ENCODE peak calls at places on chromosomes 16 and 17, in seven cellular contexts. One of them, this sample, is unnamed.

GRCh38 chr16:89330177-89330856 is 112.8 kb downstream of the ZNF778 start:
- DNase-seq in pancreas: peak; percentile 73
- DNase-seq in uterus: no peak
- DNase-seq in psoas muscle: no peak
- DNase-seq in RWPE2: peak; percentile 97
- DNase-seq in OCI-LY7: no peak
- DNase-seq in A549: peak; percentile 89
- DNase-seq in this sample: no peak

GRCh38 chr17:44628234-44629188 is 27.8 kb upstream of the MEIOC start:
- DNase-seq in psoas muscle: no peak
- DNase-seq in OCI-LY7: peak; percentile 82
- DNase-seq in A549: no peak
- DNase-seq in pancreas: peak; percentile 73
- DNase-seq in uterus: peak; percentile 20
- DNase-seq in RWPE2: no peak
- DNase-seq in this sample: no peak

GRCh38 chr17:13419676-13420075 is 182.1 kb downstream of the HS3ST3A1 start:
- DNase-seq in OCI-LY7: no peak
- DNase-seq in RWPE2: no peak
- DNase-seq in psoas muscle: no peak
- DNase-seq in A549: no peak
- DNase-seq in pancreas: no peak
- DNase-seq in uterus: no peak
- DNase-seq in this sample: no peak

GRCh38 chr16:65842067-65842466 is 524.4 kb upstream of the CDH5 start:
- DNase-seq in A549: no peak
- DNase-seq in psoas muscle: no peak
- DNase-seq in uterus: no peak
- DNase-seq in OCI-LY7: no peak
- DNase-seq in RWPE2: no peak
- DNase-seq in pancreas: no peak
- DNase-seq in this sample: no peak

GRCh38 chr16:23505180-23505665 is 5.1 kb downstream of the GGA2 start:
- DNase-seq in RWPE2: no peak
- DNase-seq in pancreas: no peak
- DNase-seq in A549: no peak
- DNase-seq in psoas muscle: no peak
- DNase-seq in OCI-LY7: no peak
- DNase-seq in uterus: no peak
- DNase-seq in this sample: no peak

GRCh38 chr16:56108724-56109123 is 82.6 kb upstream of the GNAO1 start:
- DNase-seq in uterus: no peak
- DNase-seq in RWPE2: no peak
- DNase-seq in OCI-LY7: no peak
- DNase-seq in A549: no peak
- DNase-seq in pancreas: no peak
- DNase-seq in psoas muscle: no peak
- DNase-seq in this sample: no peak

GRCh38 chr16:79261461-79261860 is 339.1 kb downstream of the MAF start:
- DNase-seq in psoas muscle: peak; percentile 23
- DNase-seq in A549: peak; percentile 22
- DNase-seq in OCI-LY7: no peak
- DNase-seq in uterus: no peak
- DNase-seq in RWPE2: no peak
- DNase-seq in pancreas: no peak
- DNase-seq in this sample: peak; percentile 66

GRCh38 chr17:41396340-41396739 is 1.1 kb downstream of the KRT31 start:
- DNase-seq in pancreas: no peak
- DNase-seq in uterus: no peak
- DNase-seq in RWPE2: no peak
- DNase-seq in psoas muscle: no peak
- DNase-seq in OCI-LY7: no peak
- DNase-seq in A549: no peak
- DNase-seq in this sample: no peak

GRCh38 chr17:14434506-14434905 is 133.6 kb downstream of the HS3ST3B1 start:
- DNase-seq in uterus: no peak
- DNase-seq in pancreas: no peak
- DNase-seq in RWPE2: no peak
- DNase-seq in psoas muscle: no peak
- DNase-seq in A549: no peak
- DNase-seq in OCI-LY7: peak; percentile 75
- DNase-seq in this sample: no peak

GRCh38 chr16:89841275-89841674 is 13.0 kb downstream of the SPIRE2 start:
- DNase-seq in uterus: no peak
- DNase-seq in RWPE2: no peak
- DNase-seq in OCI-LY7: peak; percentile 44
- DNase-seq in psoas muscle: no peak
- DNase-seq in A549: no peak
- DNase-seq in pancreas: no peak
- DNase-seq in this sample: peak; percentile 38

GRCh38 chr17:2192367-2193028 is 111.1 kb downstream of the SMG6 start:
- DNase-seq in uterus: no peak
- DNase-seq in RWPE2: peak; percentile 82
- DNase-seq in psoas muscle: peak; percentile 32
- DNase-seq in OCI-LY7: peak; percentile 66
- DNase-seq in A549: peak; percentile 76
- DNase-seq in pancreas: no peak
- DNase-seq in this sample: no peak

GRCh38 chr16:67269766-67270165 is 9.6 kb upstream of the PLEKHG4 start:
- DNase-seq in psoas muscle: no peak
- DNase-seq in A549: no peak
- DNase-seq in OCI-LY7: no peak
- DNase-seq in uterus: no peak
- DNase-seq in RWPE2: peak; percentile 44
- DNase-seq in pancreas: peak; percentile 3
- DNase-seq in this sample: no peak

GRCh38 chr17:7932483-7932891 is 481 bp downstream of the CNTROB start:
- DNase-seq in RWPE2: no peak
- DNase-seq in pancreas: no peak
- DNase-seq in psoas muscle: peak; percentile 19
- DNase-seq in A549: peak; percentile 51
- DNase-seq in OCI-LY7: peak; percentile 49
- DNase-seq in uterus: peak; percentile 34
- DNase-seq in this sample: no peak

GRCh38 chr16:14510939-14511797 is 118.9 kb downstream of the PARN start:
- DNase-seq in A549: peak; percentile 69
- DNase-seq in OCI-LY7: no peak
- DNase-seq in pancreas: no peak
- DNase-seq in psoas muscle: no peak
- DNase-seq in uterus: no peak
- DNase-seq in RWPE2: no peak
- DNase-seq in this sample: no peak

GRCh38 chr17:68103148-68103547 is 67.6 kb downstream of the KPNA2 start:
- DNase-seq in pancreas: no peak
- DNase-seq in psoas muscle: no peak
- DNase-seq in A549: no peak
- DNase-seq in uterus: no peak
- DNase-seq in RWPE2: no peak
- DNase-seq in OCI-LY7: no peak
- DNase-seq in this sample: no peak

GRCh38 chr17:68100000-68100641 is 64.6 kb downstream of the KPNA2 start:
- DNase-seq in A549: no peak
- DNase-seq in uterus: no peak
- DNase-seq in pancreas: no peak
- DNase-seq in psoas muscle: no peak
- DNase-seq in RWPE2: no peak
- DNase-seq in OCI-LY7: no peak
- DNase-seq in this sample: no peak

GRCh38 chr17:68106085-68106484 is 70.5 kb downstream of the KPNA2 start:
- DNase-seq in pancreas: no peak
- DNase-seq in uterus: no peak
- DNase-seq in psoas muscle: no peak
- DNase-seq in OCI-LY7: no peak
- DNase-seq in A549: no peak
- DNase-seq in RWPE2: no peak
- DNase-seq in this sample: no peak

GRCh38 chr17:68101075-68101991 is 65.8 kb downstream of the KPNA2 start:
- DNase-seq in OCI-LY7: peak; percentile 75
- DNase-seq in A549: peak; percentile 97
- DNase-seq in RWPE2: peak; percentile 97
- DNase-seq in uterus: peak; percentile 95
- DNase-seq in psoas muscle: peak; percentile 97
- DNase-seq in pancreas: peak; percentile 97
- DNase-seq in this sample: peak; percentile 96

DNA sequence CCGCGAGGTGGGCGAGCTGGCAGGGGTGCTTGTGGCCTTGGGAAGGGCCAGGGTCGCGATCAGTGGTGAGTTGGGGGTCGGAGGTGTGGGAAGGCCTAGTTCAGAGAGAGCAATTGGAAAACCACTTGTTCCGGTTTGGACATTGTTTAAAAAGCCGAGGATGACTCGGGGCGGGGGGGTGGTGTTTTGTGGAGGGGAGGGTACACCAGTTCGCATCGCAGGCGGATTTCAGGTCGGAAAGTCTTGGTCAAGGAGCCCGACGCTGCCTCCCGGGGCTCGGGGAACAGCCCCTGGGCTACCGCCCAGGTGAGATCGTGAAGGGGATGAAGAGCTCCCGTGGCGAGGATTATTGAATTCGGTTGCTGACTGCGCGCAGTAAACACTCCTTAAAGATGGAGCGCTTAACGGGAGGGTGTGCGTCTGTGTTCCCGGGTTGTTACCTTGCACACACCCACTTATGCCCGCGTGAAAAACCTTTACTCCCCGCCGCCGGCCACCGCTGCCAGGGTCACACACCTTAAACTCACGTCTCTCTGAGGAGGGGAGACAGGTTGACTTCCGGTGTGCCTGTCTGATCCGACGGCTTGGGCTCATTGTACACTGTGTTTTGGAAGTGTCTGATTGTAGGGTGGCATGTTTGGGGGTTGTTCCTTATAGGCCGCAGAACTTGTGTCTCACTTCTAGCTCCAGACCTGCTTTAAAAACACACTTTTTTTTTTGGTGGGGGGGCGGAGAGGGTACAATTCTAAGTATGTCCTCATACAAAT is 66.6 kb downstream of the KPNA2 start:
- DNase-seq in RWPE2: no peak
- DNase-seq in pancreas: peak; percentile 44
- DNase-seq in uterus: no peak
- DNase-seq in OCI-LY7: peak; percentile 49
- DNase-seq in psoas muscle: no peak
- DNase-seq in A549: peak; percentile 23
- DNase-seq in this sample: peak; percentile 61
- TF ChIP-seq CTCF in RWPE2: no peak
- TF ChIP-seq CTCF in pancreas: no peak
- TF ChIP-seq CTCF in uterus: no peak
- TF ChIP-seq CTCF in OCI-LY7: no peak
- TF ChIP-seq CTCF in psoas muscle: no peak
- TF ChIP-seq CTCF in A549: no peak
- TF ChIP-seq CTCF in this sample: no peak

GRCh38 chr17:38881600-38882191 is 11.8 kb downstream of the LASP1 start:
- DNase-seq in A549: peak; percentile 58
- DNase-seq in pancreas: peak; percentile 59
- DNase-seq in RWPE2: no peak
- DNase-seq in OCI-LY7: peak; percentile 87
- DNase-seq in psoas muscle: peak; percentile 75
- DNase-seq in uterus: peak; percentile 85
- DNase-seq in this sample: no peak

GRCh38 chr17:38885728-38886642 is 16.1 kb downstream of the LASP1 start:
- DNase-seq in psoas muscle: no peak
- DNase-seq in RWPE2: no peak
- DNase-seq in uterus: peak; percentile 22
- DNase-seq in A549: no peak
- DNase-seq in pancreas: no peak
- DNase-seq in OCI-LY7: no peak
- DNase-seq in this sample: no peak

GRCh38 chr17:38883592-38884526 is 14.0 kb downstream of the LASP1 start:
- DNase-seq in A549: no peak
- DNase-seq in pancreas: no peak
- DNase-seq in uterus: no peak
- DNase-seq in psoas muscle: no peak
- DNase-seq in RWPE2: no peak
- DNase-seq in OCI-LY7: no peak
- DNase-seq in this sample: no peak

GRCh38 chr17:38886643-38887010 is 16.8 kb downstream of the LASP1 start:
- DNase-seq in psoas muscle: no peak
- DNase-seq in uterus: no peak
- DNase-seq in OCI-LY7: no peak
- DNase-seq in A549: no peak
- DNase-seq in pancreas: no peak
- DNase-seq in RWPE2: no peak
- DNase-seq in this sample: no peak

GRCh38 chr17:38885044-38885727 is 15.3 kb downstream of the LASP1 start:
- DNase-seq in pancreas: peak; percentile 62
- DNase-seq in RWPE2: no peak
- DNase-seq in A549: no peak
- DNase-seq in OCI-LY7: no peak
- DNase-seq in uterus: no peak
- DNase-seq in psoas muscle: no peak
- DNase-seq in this sample: peak; percentile 41
- H3K4me1 ChIP-seq in pancreas: peaks cover 37% of the 10 kb centered on the region
- H3K4me1 ChIP-seq in RWPE2: peaks cover 21% of the 10 kb centered on the region
- H3K4me1 ChIP-seq in A549: peaks cover 80% of the 10 kb centered on the region
- H3K4me1 ChIP-seq in OCI-LY7: peaks cover 47% of the 10 kb centered on the region
- H3K4me1 ChIP-seq in uterus: peaks cover 37% of the 10 kb centered on the region
- H3K4me1 ChIP-seq in psoas muscle: peaks cover 32% of the 10 kb centered on the region
- H3K4me1 ChIP-seq in this sample: peaks cover 68% of the 10 kb centered on the region

DNA sequence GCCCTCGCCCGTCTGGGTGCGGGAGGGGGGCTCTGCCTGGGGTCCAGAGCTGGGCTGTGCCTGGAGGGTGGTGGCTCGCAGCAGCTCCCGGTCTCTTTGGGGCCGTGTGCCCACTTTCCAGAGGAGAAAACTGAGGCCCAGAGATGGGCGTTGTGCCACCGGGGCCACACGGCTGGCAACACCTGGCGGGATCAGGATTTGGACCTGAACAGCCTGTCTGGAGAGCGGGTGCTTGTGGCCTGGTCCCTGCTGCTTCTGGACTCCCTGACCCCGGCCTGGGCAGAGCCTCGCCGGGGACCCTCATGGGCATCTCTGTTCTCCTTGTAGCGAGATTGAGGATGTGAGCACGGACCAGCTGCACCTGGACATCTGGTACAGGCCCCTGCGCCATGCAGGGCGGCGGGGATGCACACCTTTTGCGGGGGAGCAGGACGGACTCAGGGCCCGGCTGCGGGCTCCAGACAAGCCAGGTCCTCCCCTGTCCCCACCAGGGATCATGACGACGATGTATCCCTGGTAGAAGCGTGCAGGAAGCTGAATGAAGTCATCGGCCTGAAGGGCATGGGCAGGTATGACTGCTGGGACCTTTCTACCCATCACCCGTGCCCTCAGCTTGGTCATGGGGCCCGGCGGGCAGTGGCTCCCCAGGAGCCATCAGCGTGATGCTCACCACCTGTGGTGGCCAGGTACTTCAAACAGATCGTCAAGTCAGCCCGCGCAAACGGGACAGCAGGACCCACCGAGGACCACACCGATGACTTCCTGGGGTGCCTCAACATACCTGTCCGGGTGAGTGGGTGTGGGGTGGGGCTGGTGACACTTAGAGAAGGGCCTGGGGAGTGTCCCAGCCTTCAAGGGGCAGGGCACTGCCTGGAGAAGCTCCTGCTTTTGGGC is 8.3 kb downstream of the BAIAP3 start:
- DNase-seq in OCI-LY7: no peak
- DNase-seq in uterus: no peak
- DNase-seq in RWPE2: no peak
- DNase-seq in pancreas: peak; percentile 51
- DNase-seq in psoas muscle: no peak
- DNase-seq in A549: no peak
- DNase-seq in this sample: no peak
- H3K4me3 ChIP-seq in OCI-LY7: peak overlapping the region; percentile 57
- H3K4me3 ChIP-seq in uterus: no peak overlapping the region
- H3K4me3 ChIP-seq in RWPE2: no peak overlapping the region
- H3K4me3 ChIP-seq in pancreas: no peak overlapping the region
- H3K4me3 ChIP-seq in psoas muscle: no peak overlapping the region
- H3K4me3 ChIP-seq in A549: no peak overlapping the region
- H3K4me3 ChIP-seq in this sample: no peak overlapping the region

GRCh38 chr17:80981062-80981902 is 10.4 kb upstream of the CHMP6 start:
- DNase-seq in OCI-LY7: peak; percentile 51
- DNase-seq in uterus: no peak
- DNase-seq in pancreas: peak; percentile 42
- DNase-seq in A549: no peak
- DNase-seq in RWPE2: no peak
- DNase-seq in psoas muscle: no peak
- DNase-seq in this sample: peak; percentile 42
- TF ChIP-seq CTCF in OCI-LY7: peak; percentile 95
- TF ChIP-seq CTCF in uterus: peak; percentile 60
- TF ChIP-seq CTCF in pancreas: peak; percentile 74
- TF ChIP-seq CTCF in A549: peak; percentile 98
- TF ChIP-seq CTCF in RWPE2: peak; percentile 82
- TF ChIP-seq CTCF in psoas muscle: peak; percentile 83
- TF ChIP-seq CTCF in this sample: peak; percentile 81

This sample was measured in mucosa of descending colon.